ENCODE peak calls at places on chromosomes 13 and 19, in seven cellular contexts. T is cardiac muscle cell, R is OCI-LY7, S is astrocyte of the cerebellum, L is foreskin keratinocyte, J is BJ, O is B cell. M is an unnamed sample.

GRCh38 chr13:95784161-95784880 is 107.4 kb downstream of the DNAJC3 start:
- DNase-seq in T (peak), R (no peak), S (peak), L (peak), J (peak), O (no peak), M (no peak)

GRCh38 chr19:1884719-1885334 is 469 bp downstream of the ABHD17A start:
- DNase-seq in T (no peak), R (peak), S (no peak), L (no peak), J (no peak), O (no peak), M (peak)

GRCh38 chr13:91085127-91085526 is 262.4 kb upstream of the MIR17HG start:
- DNase-seq in T (no peak), R (no peak), S (no peak), L (no peak), J (no peak), O (no peak), M (no peak)

GRCh38 chr19:39696418-39696817 is 7.9 kb upstream of the LGALS14 start:
- DNase-seq in T (no peak), R (no peak), S (no peak), L (peak), J (no peak), O (no peak), M (no peak)

GRCh38 chr13:95858286-95859075 is 181.5 kb downstream of the DNAJC3 start:
- DNase-seq in T (peak), R (no peak), S (peak), L (no peak), J (no peak), O (no peak), M (no peak)

GRCh38 chr13:35210234-35210633 is 266.3 kb downstream of the MAB21L1 start:
- DNase-seq in T (peak), R (no peak), S (no peak), L (no peak), J (no peak), O (no peak), M (no peak)

GRCh38 chr13:114065141-114065925 is 67.1 kb downstream of the RASA3 start:
- DNase-seq in T (peak), R (no peak), S (peak), L (peak), J (peak), O (peak), M (peak)

GRCh38 chr13:21032656-21033055 is 28.7 kb downstream of the LATS2 start:
- DNase-seq in T (no peak), R (no peak), S (no peak), L (no peak), J (no peak), O (no peak), M (no peak)

GRCh38 chr13:30078059-30078458 is 227.6 kb upstream of the UBL3 start:
- DNase-seq in T (no peak), R (no peak), S (no peak), L (no peak), J (no peak), O (no peak), M (no peak)

DNA sequence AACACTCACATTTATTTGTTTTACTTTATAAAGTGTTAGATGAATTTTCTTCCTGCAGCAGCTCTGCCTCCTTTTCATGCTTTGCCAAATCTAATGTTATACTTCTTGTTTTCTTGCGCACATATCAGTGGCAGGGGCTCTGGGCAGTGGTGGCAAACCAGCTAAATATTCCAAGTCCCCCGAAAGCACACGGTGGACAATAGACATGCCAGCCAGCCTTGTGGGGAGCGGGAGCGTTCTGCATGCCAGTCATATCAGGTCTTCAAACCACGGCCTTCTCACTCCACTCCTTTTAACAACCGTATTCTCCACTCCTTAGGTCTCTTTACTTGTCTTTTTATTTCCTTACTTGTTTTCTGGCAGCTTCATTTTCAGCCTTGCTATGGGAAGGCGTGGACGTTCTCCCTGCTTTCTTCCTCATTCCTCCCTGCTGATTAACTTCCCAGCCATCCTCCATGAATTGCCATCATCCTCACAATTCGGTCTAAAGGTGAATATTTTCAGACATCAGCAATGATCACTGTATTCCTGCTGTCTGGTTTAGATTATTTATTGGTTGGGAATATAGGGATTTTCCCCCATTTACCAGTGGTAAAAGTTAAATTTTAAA is 77.1 kb upstream of the WASF3 start:
- DNase-seq in T (peak), R (no peak), S (no peak), L (no peak), J (no peak), O (no peak), M (no peak)
- TF ChIP-seq CTCF in T (no peak), R (no peak), S (no peak), L (no peak), J (no peak), O (no peak), M (no peak)

GRCh38 chr19:52343548-52343947 is 7.5 kb downstream of the ZNF610 start:
- DNase-seq in T (peak), R (peak), S (no peak), L (no peak), J (no peak), O (peak), M (peak)
- TF ChIP-seq CTCF in T (peak), R (peak), S (peak), L (peak), J (peak), O (peak), M (peak)

DNA sequence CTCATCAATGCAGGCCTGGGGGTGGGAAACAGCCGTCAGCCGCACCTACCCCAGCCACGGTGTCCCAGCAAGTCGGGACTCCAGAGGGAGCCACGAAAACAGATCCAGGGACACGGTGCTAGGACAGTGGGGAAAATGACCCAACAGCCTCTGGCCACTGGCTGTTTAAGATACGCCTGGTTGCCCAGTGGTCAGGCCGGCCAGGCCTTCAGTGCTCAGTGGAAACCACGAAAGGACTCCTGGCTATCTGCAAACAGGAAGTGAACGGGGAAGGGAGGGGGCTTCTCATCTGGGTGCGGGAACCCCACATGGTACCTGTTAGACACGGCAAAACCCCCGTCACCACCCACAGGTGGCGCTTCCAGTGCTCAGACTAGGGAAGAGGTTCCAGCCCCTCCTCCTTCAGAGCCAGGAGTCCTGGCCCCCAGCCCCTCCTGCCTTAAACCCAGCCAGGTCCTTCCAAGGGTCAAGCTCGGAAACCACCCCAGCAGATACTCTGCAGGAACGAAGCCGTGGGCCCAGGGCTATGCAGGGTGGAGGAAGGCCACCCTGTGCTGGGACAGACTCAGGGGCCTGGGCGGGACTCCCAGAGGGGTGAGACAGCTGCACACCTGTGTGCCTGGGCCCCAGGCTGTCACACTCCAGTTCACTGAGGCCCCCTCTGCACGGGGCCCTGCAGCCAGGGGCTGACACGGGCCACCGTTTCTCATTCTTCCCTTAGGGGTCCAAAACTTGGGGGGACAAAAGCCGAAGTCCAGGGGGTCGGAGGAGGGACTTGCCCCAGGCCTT is 4.5 kb downstream of the PPP1R12C start:
- DNase-seq in T (no peak), R (peak), S (no peak), L (no peak), J (no peak), O (peak), M (no peak)
- TF ChIP-seq CTCF in T (no peak), R (peak), S (no peak), L (peak), J (peak), O (peak), M (no peak)

DNA sequence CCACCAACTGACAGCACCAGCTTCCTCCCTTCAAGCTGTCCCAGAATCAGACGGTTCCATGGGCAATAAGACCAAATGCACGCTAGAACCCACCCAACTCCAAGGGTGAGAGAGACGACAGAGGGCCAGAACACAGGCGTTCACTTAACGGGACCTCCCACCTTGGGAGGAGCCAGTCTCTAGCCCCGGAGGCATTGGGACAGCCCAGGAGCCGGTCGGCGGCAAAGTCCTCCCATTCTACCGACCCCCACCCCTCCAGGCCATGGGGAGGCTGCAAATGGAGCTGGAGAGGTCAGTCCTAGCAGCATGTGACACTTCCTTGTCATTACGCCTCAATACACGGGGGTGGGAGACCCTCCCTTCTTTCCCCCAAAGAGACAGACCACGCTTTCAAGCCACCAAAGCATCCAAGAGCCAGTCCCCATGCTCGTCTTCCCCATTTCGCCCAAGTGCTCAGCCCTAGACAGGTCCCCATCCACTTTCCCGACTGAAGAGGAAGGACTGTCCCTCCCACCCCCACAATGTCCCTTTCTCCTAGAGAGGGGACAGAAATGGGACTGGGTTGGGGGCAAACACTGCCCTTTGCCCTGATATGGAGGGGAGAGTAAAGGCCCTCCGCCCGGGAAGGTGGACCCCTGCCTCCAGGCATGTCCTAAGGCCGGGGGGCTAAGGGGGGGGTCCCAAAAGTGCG is 967 bp downstream of the KHSRP start:
- DNase-seq in T (peak), R (peak), S (no peak), L (peak), J (no peak), O (no peak), M (no peak)
- TF ChIP-seq CTCF in T (no peak), R (no peak), S (no peak), L (no peak), J (no peak), O (no peak), M (no peak)

GRCh38 chr13:59178344-59178743 is 985.4 kb downstream of the DIAPH3 start:
- DNase-seq in T (peak), R (no peak), S (no peak), L (no peak), J (no peak), O (no peak), M (no peak)
- TF ChIP-seq CTCF in T (peak), R (peak), S (peak), L (no peak), J (peak), O (no peak), M (no peak)

DNA sequence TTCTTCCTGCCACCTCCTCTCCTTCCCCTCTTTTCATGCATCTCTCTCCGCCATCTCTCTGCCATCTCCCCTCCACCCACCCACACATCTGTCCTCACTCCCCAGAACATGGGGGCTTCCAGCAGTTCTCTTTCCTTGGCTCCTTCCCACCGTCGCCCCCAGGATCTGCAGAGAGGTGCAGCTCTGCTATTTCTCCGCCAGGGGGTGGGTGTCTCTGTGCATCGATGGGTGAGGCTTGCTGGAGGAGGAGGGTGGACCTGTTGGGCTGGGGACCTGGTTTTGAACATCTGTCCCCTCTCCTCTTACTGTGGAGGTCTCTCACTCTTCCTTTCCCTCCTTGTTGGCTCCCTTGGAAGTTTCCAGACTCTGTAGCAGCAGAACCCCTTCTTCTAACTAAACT is 51.7 kb downstream of the MYH14 start:
- DNase-seq in T (no peak), R (peak), S (no peak), L (no peak), J (no peak), O (no peak), M (no peak)
- TF ChIP-seq CTCF in T (peak), R (peak), S (no peak), L (no peak), J (no peak), O (no peak), M (no peak)